ENCODE peak calls at places on chromosomes 1 and 21, in four cellular contexts. Z is NCI-H1105; V is CD8-positive, alpha-beta T cell; J is stimulated activated CD4-positive, alpha-beta T cell treated with anti-CD3 and anti-CD28 coated beads, Interleukin-4, amount 100 ng/mL, for 24 hours. C is an unnamed sample.

GRCh38 chr1:25703671-25704637 is 87.4 kb downstream of the MAN1C1 start:
- DNase-seq in Z (no peak), V (peak), J (peak), C (no peak)

GRCh38 chr1:26535201-26535600 is 5.6 kb downstream of the RPS6KA1 start:
- DNase-seq in Z (no peak), V (no peak), J (no peak), C (no peak)

GRCh38 chr21:18030248-18030647 is 211.1 kb upstream of the C21orf91 start:
- DNase-seq in Z (no peak), V (no peak), J (peak), C (no peak)

GRCh38 chr21:45622416-45623097 is 21.0 kb upstream of the PCBP3 start:
- DNase-seq in Z (no peak), V (peak), J (no peak), C (no peak)

GRCh38 chr1:167955915-167956314 is 19.0 kb upstream of the MPC2 start:
- DNase-seq in Z (no peak), V (no peak), J (no peak), C (no peak)

GRCh38 chr1:234719454-234720258 is 109.7 kb upstream of the IRF2BP2 start:
- DNase-seq in Z (no peak), V (no peak), J (no peak), C (no peak)

GRCh38 chr1:153534933-153535663 is 693 bp downstream of the S100A6 start:
- DNase-seq in Z (no peak), V (peak), J (peak), C (peak)

GRCh38 chr1:26027716-26028489 is 6.3 kb downstream of the EXTL1 start:
- DNase-seq in Z (no peak), V (no peak), J (no peak), C (no peak)

GRCh38 chr1:226360106-226360746 is 47.7 kb downstream of the PARP1 start:
- DNase-seq in Z (no peak), V (no peak), J (no peak), C (no peak)

GRCh38 chr1:145858238-145858936 is 494 bp downstream of the PIAS3 start:
- DNase-seq in Z (peak), V (peak), J (peak), C (peak)

GRCh38 chr21:36511484-36512227 is 31.7 kb upstream of the CLDN14 start:
- DNase-seq in Z (no peak), V (no peak), J (no peak), C (no peak)

GRCh38 chr21:44598031-44598430 is 2.4 kb upstream of the KRTAP10-7 start:
- DNase-seq in Z (no peak), V (no peak), J (no peak), C (no peak)

GRCh38 chr21:28871388-28872015 is 121.2 kb downstream of the LTN1 start:
- DNase-seq in Z (no peak), V (no peak), J (no peak), C (no peak)

GRCh38 chr1:113141650-113142473 is 68.9 kb downstream of the LRIG2 start:
- DNase-seq in Z (no peak), V (no peak), J (no peak), C (no peak)

GRCh38 chr1:31434979-31435378 is 22.0 kb downstream of the SERINC2 start:
- DNase-seq in Z (no peak), V (no peak), J (no peak), C (no peak)

GRCh38 chr1:233654667-233655432 is 40.9 kb downstream of the KCNK1 start:
- DNase-seq in Z (no peak), V (no peak), J (no peak), C (peak)

GRCh38 chr1:62436039-62436465 is 797 bp upstream of the USP1 start:
- DNase-seq in Z (no peak), V (peak), J (no peak), C (peak)

GRCh38 chr1:65818966-65819365 is 26.3 kb downstream of the PDE4B start:
- DNase-seq in Z (no peak), V (no peak), J (no peak), C (no peak)

GRCh38 chr1:174352117-174352516 is 95.6 kb upstream of the GPR52 start:
- DNase-seq in Z (no peak), V (no peak), J (no peak), C (no peak)

GRCh38 chr1:227889863-227890405 is 57.8 kb downstream of the WNT9A start:
- DNase-seq in Z (no peak), V (peak), J (peak), C (no peak)

GRCh38 chr21:26849428-26850115 is 4.4 kb upstream of the ADAMTS1 start:
- DNase-seq in Z (no peak), V (no peak), J (no peak), C (no peak)

GRCh38 chr1:37509181-37509580 is 5.4 kb downstream of the MEAF6 start:
- DNase-seq in Z (no peak), V (no peak), J (no peak), C (no peak)

GRCh38 chr1:184036517-184036949 is 995 bp downstream of the COLGALT2 start:
- DNase-seq in Z (no peak), V (peak), J (no peak), C (no peak)

GRCh38 chr1:2523891-2524609 is 2.3 kb downstream of the PANK4 start:
- DNase-seq in Z (no peak), V (peak), J (no peak), C (no peak)

GRCh38 chr1:207020709-207021107 is 11.8 kb downstream of the C1orf116 start:
- DNase-seq in Z (no peak), V (no peak), J (no peak), C (no peak)

GRCh38 chr1:212259693-212260480 is 25.3 kb upstream of the PPP2R5A start:
- DNase-seq in Z (no peak), V (no peak), J (no peak), C (no peak)

GRCh38 chr21:36104306-36105300 is 30.3 kb upstream of the CBR3 start:
- DNase-seq in Z (no peak), V (peak), J (peak), C (peak)

GRCh38 chr1:226215239-226215638 is 8.2 kb upstream of the MIXL1 start:
- DNase-seq in Z (no peak), V (no peak), J (no peak), C (no peak)

GRCh38 chr1:25033828-25034451 is 103.9 kb upstream of the RUNX3 start:
- DNase-seq in Z (no peak), V (no peak), J (no peak), C (peak)

GRCh38 chr1:110011527-110012041 is 22.8 kb upstream of the STRIP1 start:
- DNase-seq in Z (no peak), V (peak), J (peak), C (peak)